ENCODE peak calls at places on chromosomes 1 and 21, in seven cellular contexts. One of them, this sample, is unnamed. For H3K36me3 and H3K27me3, the result is how much of the 10 kb centered on the place peaks cover.

GRCh38 chr1:233606813-233607212 is 7.1 kb upstream of the KCNK1 start:
- DNase-seq in CD8-positive, alpha-beta memory T cell: no peak
- DNase-seq in GM23338: no peak
- DNase-seq in stomach: no peak
- DNase-seq in mesenchymal stem cell: no peak
- DNase-seq in SK-N-SH: no peak
- DNase-seq in WERI-Rb-1: no peak
- DNase-seq in this sample: no peak

GRCh38 chr1:112493351-112493750 is 15.4 kb upstream of the WNT2B start:
- DNase-seq in CD8-positive, alpha-beta memory T cell: no peak
- DNase-seq in GM23338: no peak
- DNase-seq in stomach: no peak
- DNase-seq in mesenchymal stem cell: no peak
- DNase-seq in SK-N-SH: no peak
- DNase-seq in WERI-Rb-1: no peak
- DNase-seq in this sample: no peak

GRCh38 chr1:111351700-111352099 is 61.0 kb downstream of the CHIA start:
- DNase-seq in CD8-positive, alpha-beta memory T cell: no peak
- DNase-seq in GM23338: no peak
- DNase-seq in stomach: no peak
- DNase-seq in mesenchymal stem cell: no peak
- DNase-seq in SK-N-SH: no peak
- DNase-seq in WERI-Rb-1: no peak
- DNase-seq in this sample: no peak

GRCh38 chr1:22876359-22877111 is 96.1 kb downstream of the LACTBL1 start:
- DNase-seq in CD8-positive, alpha-beta memory T cell: no peak
- DNase-seq in GM23338: peak
- DNase-seq in stomach: no peak
- DNase-seq in mesenchymal stem cell: peak
- DNase-seq in SK-N-SH: no peak
- DNase-seq in WERI-Rb-1: peak
- DNase-seq in this sample: peak

GRCh38 chr1:10626011-10626731 is 151.4 kb downstream of the PEX14 start:
- DNase-seq in CD8-positive, alpha-beta memory T cell: no peak
- DNase-seq in GM23338: no peak
- DNase-seq in stomach: no peak
- DNase-seq in mesenchymal stem cell: no peak
- DNase-seq in SK-N-SH: peak
- DNase-seq in WERI-Rb-1: no peak
- DNase-seq in this sample: no peak

GRCh38 chr1:151908228-151908691 is 1.1 kb downstream of the THEM4 start:
- DNase-seq in CD8-positive, alpha-beta memory T cell: no peak
- DNase-seq in GM23338: peak
- DNase-seq in stomach: no peak
- DNase-seq in mesenchymal stem cell: peak
- DNase-seq in SK-N-SH: no peak
- DNase-seq in WERI-Rb-1: no peak
- DNase-seq in this sample: peak

GRCh38 chr1:3775498-3776230 is 3.1 kb downstream of the SMIM1 start:
- DNase-seq in CD8-positive, alpha-beta memory T cell: peak
- DNase-seq in GM23338: peak
- DNase-seq in stomach: peak
- DNase-seq in mesenchymal stem cell: peak
- DNase-seq in SK-N-SH: peak
- DNase-seq in WERI-Rb-1: peak
- DNase-seq in this sample: peak

GRCh38 chr1:67332653-67333529 is 25.2 kb downstream of the IL12RB2 start:
- DNase-seq in CD8-positive, alpha-beta memory T cell: no peak
- DNase-seq in GM23338: no peak
- DNase-seq in stomach: no peak
- DNase-seq in mesenchymal stem cell: no peak
- DNase-seq in SK-N-SH: no peak
- DNase-seq in WERI-Rb-1: no peak
- DNase-seq in this sample: no peak

GRCh38 chr1:208829601-208830000 is 585.4 kb upstream of the PLXNA2 start:
- DNase-seq in CD8-positive, alpha-beta memory T cell: no peak
- DNase-seq in GM23338: no peak
- DNase-seq in stomach: no peak
- DNase-seq in mesenchymal stem cell: no peak
- DNase-seq in SK-N-SH: no peak
- DNase-seq in WERI-Rb-1: no peak
- DNase-seq in this sample: no peak

GRCh38 chr1:22790232-22791008 is 79.8 kb downstream of the EPHB2 start:
- DNase-seq in CD8-positive, alpha-beta memory T cell: no peak
- DNase-seq in GM23338: no peak
- DNase-seq in stomach: no peak
- DNase-seq in mesenchymal stem cell: no peak
- DNase-seq in SK-N-SH: peak
- DNase-seq in WERI-Rb-1: no peak
- DNase-seq in this sample: no peak

GRCh38 chr21:21102874-21103273 is 104.7 kb downstream of the NCAM2 start:
- DNase-seq in CD8-positive, alpha-beta memory T cell: no peak
- DNase-seq in GM23338: no peak
- DNase-seq in stomach: no peak
- DNase-seq in mesenchymal stem cell: no peak
- DNase-seq in SK-N-SH: no peak
- DNase-seq in WERI-Rb-1: no peak
- DNase-seq in this sample: no peak

GRCh38 chr1:78728359-78728758 is 78.7 kb downstream of the IFI44 start:
- DNase-seq in CD8-positive, alpha-beta memory T cell: no peak
- DNase-seq in GM23338: no peak
- DNase-seq in stomach: no peak
- DNase-seq in mesenchymal stem cell: no peak
- DNase-seq in SK-N-SH: no peak
- DNase-seq in WERI-Rb-1: peak
- DNase-seq in this sample: no peak

GRCh38 chr1:21750841-21751240 is 32.1 kb downstream of the USP48 start:
- DNase-seq in CD8-positive, alpha-beta memory T cell: no peak
- DNase-seq in GM23338: no peak
- DNase-seq in stomach: no peak
- DNase-seq in mesenchymal stem cell: no peak
- DNase-seq in SK-N-SH: no peak
- DNase-seq in WERI-Rb-1: no peak
- DNase-seq in this sample: no peak
- H3K36me3 ChIP-seq in CD8-positive, alpha-beta memory T cell: under half
- H3K36me3 ChIP-seq in GM23338: under half
- H3K36me3 ChIP-seq in stomach: half or more
- H3K36me3 ChIP-seq in mesenchymal stem cell: half or more
- H3K36me3 ChIP-seq in SK-N-SH: half or more
- H3K36me3 ChIP-seq in WERI-Rb-1: half or more
- H3K36me3 ChIP-seq in this sample: under half

DNA sequence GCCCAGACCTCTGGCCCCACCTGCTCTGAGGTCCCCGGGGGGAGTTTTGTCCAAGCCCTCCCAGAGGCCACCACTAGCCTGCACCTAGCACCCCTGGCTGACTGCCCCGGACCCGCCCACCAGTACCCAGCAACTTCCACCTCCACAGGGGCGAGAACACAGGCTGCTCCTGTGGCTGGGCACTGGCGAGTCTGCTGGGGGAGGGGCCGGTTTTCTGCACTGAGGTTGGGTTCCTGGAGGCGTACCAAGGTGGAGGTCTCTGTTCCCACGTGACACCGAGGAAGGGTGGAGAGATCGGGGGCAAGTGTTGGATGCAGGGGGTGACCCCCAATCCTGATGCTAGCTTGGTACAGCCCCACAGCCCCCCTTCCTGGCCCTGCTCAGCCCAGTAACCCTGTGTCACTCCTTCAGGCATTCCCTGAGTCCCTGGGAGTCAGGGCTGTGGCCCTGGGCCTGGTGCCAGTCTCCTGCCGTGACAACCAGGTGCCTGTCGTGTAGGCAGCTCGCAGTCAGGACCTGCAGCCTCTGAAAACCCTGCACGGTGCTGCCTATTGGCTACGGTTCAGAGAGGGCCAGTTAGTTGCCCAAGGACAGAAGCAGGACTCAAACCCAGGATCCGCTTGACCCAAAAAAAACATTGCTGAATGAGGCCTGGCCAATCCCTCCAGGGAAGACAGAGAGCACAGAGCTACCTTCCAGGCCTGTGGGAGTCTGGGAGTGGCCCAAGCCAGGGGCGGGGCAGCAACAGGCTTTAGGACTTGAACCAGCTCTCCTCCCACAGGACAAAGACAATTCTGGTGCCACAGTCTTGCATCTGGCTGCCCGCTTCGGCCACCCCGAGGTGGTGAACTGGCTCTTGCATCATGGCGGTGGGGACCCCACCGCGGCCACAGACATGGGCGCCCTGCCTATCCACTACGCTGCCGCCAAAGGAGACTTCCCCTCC is 3.1 kb downstream of the ESPN start:
- DNase-seq in CD8-positive, alpha-beta memory T cell: no peak
- DNase-seq in GM23338: no peak
- DNase-seq in stomach: peak
- DNase-seq in mesenchymal stem cell: no peak
- DNase-seq in SK-N-SH: no peak
- DNase-seq in WERI-Rb-1: no peak
- DNase-seq in this sample: peak
- H3K27me3 ChIP-seq in CD8-positive, alpha-beta memory T cell: under half
- H3K27me3 ChIP-seq in GM23338: under half
- H3K27me3 ChIP-seq in stomach: half or more
- H3K27me3 ChIP-seq in mesenchymal stem cell: half or more
- H3K27me3 ChIP-seq in SK-N-SH: under half
- H3K27me3 ChIP-seq in WERI-Rb-1: under half
- H3K27me3 ChIP-seq in this sample: under half

DNA sequence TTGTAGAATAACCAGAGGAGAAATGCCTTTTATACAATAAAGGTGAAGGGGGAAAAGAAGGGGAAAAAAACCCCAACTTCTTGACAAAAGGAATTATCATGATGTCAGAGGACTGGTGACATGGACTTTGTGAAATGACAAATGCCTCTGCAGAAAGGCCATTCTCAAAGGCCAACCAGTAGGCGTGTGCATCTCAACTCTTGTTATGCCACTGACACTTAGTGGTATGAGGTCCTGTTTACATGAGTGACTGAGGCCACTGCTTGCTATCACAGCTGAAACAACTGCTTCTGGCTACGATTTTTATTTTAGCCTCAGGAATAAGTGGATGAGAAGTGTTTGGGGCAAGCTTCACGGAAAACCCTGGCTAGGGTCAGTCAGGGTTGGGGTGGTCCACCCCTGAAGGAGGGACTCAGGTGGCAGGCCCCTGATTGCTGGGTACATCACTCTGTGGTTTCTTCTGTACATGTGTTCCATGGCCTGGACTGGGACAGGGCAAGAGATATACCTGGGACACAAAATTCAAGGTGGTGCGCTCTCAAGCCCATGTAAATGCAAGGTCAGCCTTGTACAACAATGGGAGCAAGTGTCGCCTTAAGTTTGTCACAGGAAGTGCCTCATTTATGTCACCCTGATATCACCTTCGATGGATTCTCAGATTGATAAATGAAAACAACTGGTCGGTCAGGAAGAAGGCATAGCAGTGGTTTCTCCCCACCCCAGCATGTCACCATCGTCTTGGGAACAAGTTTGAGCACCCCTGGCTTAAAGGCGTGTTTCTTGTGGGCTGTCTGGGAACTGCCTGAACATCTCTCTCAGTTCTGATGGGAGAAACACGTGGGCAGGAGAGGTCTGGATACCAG is 12.3 kb downstream of the RUNX1 start:
- DNase-seq in CD8-positive, alpha-beta memory T cell: no peak
- DNase-seq in GM23338: no peak
- DNase-seq in stomach: no peak
- DNase-seq in mesenchymal stem cell: no peak
- DNase-seq in SK-N-SH: no peak
- DNase-seq in WERI-Rb-1: no peak
- DNase-seq in this sample: no peak
- H3K4me3 ChIP-seq in CD8-positive, alpha-beta memory T cell: peak
- H3K4me3 ChIP-seq in GM23338: no peak
- H3K4me3 ChIP-seq in stomach: no peak
- H3K4me3 ChIP-seq in mesenchymal stem cell: no peak
- H3K4me3 ChIP-seq in SK-N-SH: no peak
- H3K4me3 ChIP-seq in WERI-Rb-1: no peak
- H3K4me3 ChIP-seq in this sample: no peak

DNA sequence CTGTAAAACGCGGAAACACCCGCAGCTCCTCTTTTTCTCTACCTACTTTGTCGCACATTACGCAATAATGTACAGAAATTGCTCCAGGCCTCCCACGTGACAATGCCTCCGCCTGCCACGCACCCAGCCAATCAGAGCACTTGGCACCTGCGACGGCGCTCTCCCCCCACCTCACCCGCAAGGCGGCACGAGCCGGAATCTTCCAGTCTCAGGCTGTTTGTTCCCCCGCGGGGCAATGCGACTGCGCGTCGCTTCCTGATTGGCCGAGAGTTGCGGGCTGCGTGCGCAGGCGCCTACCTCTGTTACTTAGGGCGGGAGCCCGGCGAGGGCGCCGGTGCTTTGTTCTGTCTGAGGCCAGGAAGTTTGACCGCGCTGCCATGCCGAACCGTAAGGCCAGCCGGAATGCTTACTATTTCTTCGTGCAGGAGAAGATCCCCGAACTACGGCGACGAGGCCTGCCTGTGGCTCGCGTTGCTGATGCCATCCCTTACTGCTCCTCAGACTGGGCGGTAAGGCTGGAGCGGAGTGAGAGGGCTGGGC is at the start of gene MAEL:
- DNase-seq in CD8-positive, alpha-beta memory T cell: no peak
- DNase-seq in GM23338: peak
- DNase-seq in stomach: no peak
- DNase-seq in mesenchymal stem cell: no peak
- DNase-seq in SK-N-SH: no peak
- DNase-seq in WERI-Rb-1: no peak
- DNase-seq in this sample: peak
- H3K36me3 ChIP-seq in CD8-positive, alpha-beta memory T cell: under half
- H3K36me3 ChIP-seq in GM23338: under half
- H3K36me3 ChIP-seq in stomach: under half
- H3K36me3 ChIP-seq in mesenchymal stem cell: under half
- H3K36me3 ChIP-seq in SK-N-SH: under half
- H3K36me3 ChIP-seq in WERI-Rb-1: under half
- H3K36me3 ChIP-seq in this sample: under half

GRCh38 chr1:115840615-115841460 is at the start of gene NHLH2:
- DNase-seq in CD8-positive, alpha-beta memory T cell: no peak
- DNase-seq in GM23338: no peak
- DNase-seq in stomach: no peak
- DNase-seq in mesenchymal stem cell: no peak
- DNase-seq in SK-N-SH: peak
- DNase-seq in WERI-Rb-1: no peak
- DNase-seq in this sample: no peak
- H3K27me3 ChIP-seq in CD8-positive, alpha-beta memory T cell: under half
- H3K27me3 ChIP-seq in GM23338: half or more
- H3K27me3 ChIP-seq in stomach: half or more
- H3K27me3 ChIP-seq in mesenchymal stem cell: half or more
- H3K27me3 ChIP-seq in SK-N-SH: under half
- H3K27me3 ChIP-seq in WERI-Rb-1: under half
- H3K27me3 ChIP-seq in this sample: under half

DNA sequence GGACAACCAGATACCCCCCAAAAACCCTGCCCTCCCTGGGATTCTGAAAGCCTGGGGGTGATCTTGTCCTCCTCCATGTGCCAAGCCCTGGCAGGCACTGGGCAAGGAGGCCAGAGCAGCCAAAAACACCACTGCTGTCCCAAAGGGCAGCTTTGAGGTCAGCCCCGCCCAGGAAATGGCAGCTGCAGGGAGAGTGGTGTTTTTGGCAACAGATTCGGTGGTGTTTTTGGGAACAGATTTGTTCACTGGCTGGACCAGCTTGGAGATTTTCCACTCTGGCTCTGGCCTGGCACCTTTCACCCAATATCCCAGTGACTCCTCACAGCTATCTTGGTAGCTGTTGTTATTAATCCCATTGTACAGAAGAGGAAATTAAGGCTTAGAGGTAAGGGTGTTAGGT is 34.7 kb downstream of the LRP8 start:
- DNase-seq in CD8-positive, alpha-beta memory T cell: no peak
- DNase-seq in GM23338: no peak
- DNase-seq in stomach: no peak
- DNase-seq in mesenchymal stem cell: no peak
- DNase-seq in SK-N-SH: no peak
- DNase-seq in WERI-Rb-1: no peak
- DNase-seq in this sample: no peak
- H3K4me3 ChIP-seq in CD8-positive, alpha-beta memory T cell: no peak
- H3K4me3 ChIP-seq in GM23338: no peak
- H3K4me3 ChIP-seq in stomach: no peak
- H3K4me3 ChIP-seq in mesenchymal stem cell: no peak
- H3K4me3 ChIP-seq in SK-N-SH: no peak
- H3K4me3 ChIP-seq in WERI-Rb-1: no peak
- H3K4me3 ChIP-seq in this sample: no peak

This sample was measured in H7.